ENCODE peak calls at places on chromosomes 13 and 19, in four cellular contexts. Y is cardiac muscle cell, G is heart left ventricle, V is T-helper 17 cell. E is an unnamed sample. For H3K9me3, the result is how much of the 10 kb centered on the place peaks cover.

GRCh38 chr19:39506944-39507714 is 7.8 kb upstream of the SELENOV start:
- DNase-seq in Y (peak), V (peak), G (no peak), E (no peak)

GRCh38 chr19:38561053-38561606 is 56.6 kb downstream of the MAP4K1 start:
- DNase-seq in G (no peak), Y (no peak), V (no peak), E (no peak)

GRCh38 chr19:13951799-13952153 is 533 bp upstream of the DCAF15 start:
- DNase-seq in Y (no peak), V (no peak), G (no peak), E (no peak)

GRCh38 chr13:23679214-23679613 is 109.0 kb downstream of the TNFRSF19 start:
- DNase-seq in Y (peak), G (no peak), V (no peak), E (no peak)

GRCh38 chr19:33195711-33196347 is 1.7 kb downstream of the LRP3 start:
- DNase-seq in Y (no peak), G (peak), V (no peak), E (no peak)

GRCh38 chr19:4094761-4095487 is 28.2 kb upstream of the ZBTB7A start:
- DNase-seq in Y (no peak), V (no peak), G (no peak), E (peak)

GRCh38 chr19:48715276-48715675 is 4.2 kb downstream of the MAMSTR start:
- DNase-seq in V (no peak), G (no peak), Y (no peak), E (no peak)

GRCh38 chr19:38155453-38155852 is 68.6 kb downstream of the DPF1 start:
- DNase-seq in V (no peak), Y (peak), G (no peak), E (no peak)

GRCh38 chr13:36530050-36530789 is 97.9 kb downstream of the CCNA1 start:
- DNase-seq in G (no peak), Y (peak), V (no peak), E (no peak)

GRCh38 chr13:27258637-27259377 is 7.4 kb downstream of the RPL21 start:
- DNase-seq in Y (no peak), G (no peak), V (no peak), E (no peak)

GRCh38 chr13:35720690-35721554 is 244.4 kb upstream of the MAB21L1 start:
- DNase-seq in G (no peak), Y (peak), V (no peak), E (peak)

GRCh38 chr19:36257512-36257876 is 42.6 kb downstream of the ZNF146 start:
- DNase-seq in Y (peak), G (peak), V (no peak), E (no peak)

GRCh38 chr19:46621191-46622117 is 3.4 kb downstream of the PTGIR start:
- DNase-seq in G (peak), V (no peak), Y (no peak), E (no peak)

GRCh38 chr19:47319923-47320871 is 10.5 kb downstream of the C5AR1 start:
- DNase-seq in G (no peak), Y (no peak), V (no peak), E (no peak)

GRCh38 chr19:6464070-6464873 is at the start of gene CRB3:
- DNase-seq in V (peak), G (no peak), Y (no peak), E (peak)

GRCh38 chr19:6828698-6829633 is 56.5 kb downstream of the VAV1 start:
- DNase-seq in G (no peak), Y (no peak), V (no peak), E (peak)

GRCh38 chr13:48618937-48619336 is 34.8 kb upstream of the CYSLTR2 start:
- DNase-seq in V (no peak), G (no peak), Y (no peak), E (no peak)

GRCh38 chr13:42735011-42735410 is 46.4 kb upstream of the FAM216B start:
- DNase-seq in G (no peak), Y (no peak), V (no peak), E (no peak)

GRCh38 chr19:10551698-10552301 is 8.1 kb downstream of the ATG4D start:
- DNase-seq in Y (peak), G (no peak), V (no peak), E (no peak)

GRCh38 chr13:111503376-111503775 is 182.9 kb downstream of the TEX29 start:
- DNase-seq in Y (no peak), V (no peak), G (no peak), E (no peak)

GRCh38 chr13:26424181-26424580 is 133.3 kb upstream of the WASF3 start:
- DNase-seq in G (no peak), V (no peak), Y (no peak), E (no peak)

GRCh38 chr13:79547211-79547610 is 66.3 kb downstream of the NDFIP2 start:
- DNase-seq in V (no peak), G (no peak), Y (no peak), E (no peak)

GRCh38 chr19:5035105-5035761 is 66.3 kb downstream of the KDM4B start:
- DNase-seq in V (no peak), Y (no peak), G (no peak), E (no peak)

GRCh38 chr19:1082928-1083816 is 12.0 kb downstream of the POLR2E start:
- DNase-seq in Y (no peak), G (no peak), V (no peak), E (peak)

GRCh38 chr13:69524459-69525155 is 583.0 kb upstream of the ATXN8OS start:
- DNase-seq in G (no peak), Y (no peak), V (no peak), E (no peak)

GRCh38 chr19:17893766-17894165 is 22.0 kb downstream of the SLC5A5 start:
- DNase-seq in V (no peak), Y (no peak), G (no peak), E (no peak)

GRCh38 chr13:51862965-51863364 is 1.2 kb downstream of the CCDC70 start:
- DNase-seq in V (no peak), G (no peak), Y (no peak), E (no peak)

GRCh38 chr19:4140237-4140711 is 13.2 kb upstream of the CREB3L3 start:
- DNase-seq in V (no peak), G (no peak), Y (peak), E (peak)

GRCh38 chr13:43397110-43397509 is 373.7 kb downstream of the DNAJC15 start:
- DNase-seq in G (no peak), Y (peak), V (no peak), E (no peak)

GRCh38 chr19:38796154-38796553 is 7.2 kb downstream of the LGALS7B start:
- DNase-seq in Y (no peak), V (no peak), G (no peak), E (no peak)

GRCh38 chr19:57587529-57587928 is 3.6 kb downstream of the ZIK1 start:
- DNase-seq in V (no peak), Y (peak), G (no peak), E (no peak)

GRCh38 chr19:48419158-48419920 is 25.9 kb downstream of the GRIN2D start:
- DNase-seq in V (peak), Y (peak), G (peak), E (peak)

GRCh38 chr13:80386001-80386400 is 45.1 kb upstream of the SPRY2 start:
- DNase-seq in Y (no peak), G (no peak), V (no peak), E (no peak)

GRCh38 chr13:24148414-24149305 is 11.9 kb upstream of the SPATA13 start:
- DNase-seq in Y (peak), G (no peak), V (no peak), E (no peak)

GRCh38 chr13:92012787-92013186 is 614.4 kb downstream of the GPC5 start:
- DNase-seq in Y (no peak), G (no peak), V (no peak), E (no peak)

DNA sequence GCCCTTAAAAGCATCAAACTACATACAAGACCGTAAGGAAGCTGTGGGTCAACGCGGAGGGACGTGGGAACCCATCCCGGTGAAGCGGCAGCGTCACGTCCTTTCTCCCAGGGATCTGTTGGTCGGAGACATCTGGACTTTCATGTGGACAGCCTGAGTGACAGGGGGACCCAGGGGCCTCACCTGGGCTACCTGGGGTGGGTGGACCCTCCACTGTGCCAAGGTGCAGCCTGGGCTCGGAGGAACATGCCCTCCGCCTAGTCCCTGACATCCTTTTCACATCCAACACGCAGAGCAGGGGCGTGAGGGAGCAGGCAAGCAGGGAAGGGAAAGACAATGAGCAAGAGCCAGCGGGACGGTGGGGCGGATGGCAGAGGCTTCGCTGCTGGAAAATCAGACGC is 13.8 kb upstream of the GARIN5A start:
- DNase-seq in G (peak), V (no peak), Y (no peak), E (no peak)
- H3K9me3 ChIP-seq in G (under half), V (under half), Y (under half), E (under half)

DNA sequence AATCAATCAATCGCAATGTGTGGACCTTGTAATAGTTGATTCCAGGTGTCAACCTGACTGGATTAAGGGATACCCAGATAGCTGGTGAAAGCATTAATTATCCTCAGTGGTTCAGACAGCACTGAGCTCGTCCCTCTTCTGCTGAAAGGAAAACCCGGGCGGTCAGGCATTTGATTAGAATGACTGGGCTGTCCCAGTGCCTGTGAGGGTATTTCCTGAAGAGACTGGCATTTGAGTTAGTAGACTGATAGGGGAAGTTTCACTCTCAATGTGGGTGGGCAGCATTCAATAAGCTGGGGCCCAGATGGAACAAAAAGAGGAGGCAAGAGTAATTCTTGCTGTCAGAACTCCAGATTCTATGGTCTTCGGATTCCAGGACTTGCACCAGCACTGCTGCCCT is 31.9 kb downstream of the KPNA3 start:
- DNase-seq in G (no peak), V (no peak), Y (no peak), E (no peak)
- H3K9me3 ChIP-seq in G (under half), V (under half), Y (under half), E (under half)

DNA sequence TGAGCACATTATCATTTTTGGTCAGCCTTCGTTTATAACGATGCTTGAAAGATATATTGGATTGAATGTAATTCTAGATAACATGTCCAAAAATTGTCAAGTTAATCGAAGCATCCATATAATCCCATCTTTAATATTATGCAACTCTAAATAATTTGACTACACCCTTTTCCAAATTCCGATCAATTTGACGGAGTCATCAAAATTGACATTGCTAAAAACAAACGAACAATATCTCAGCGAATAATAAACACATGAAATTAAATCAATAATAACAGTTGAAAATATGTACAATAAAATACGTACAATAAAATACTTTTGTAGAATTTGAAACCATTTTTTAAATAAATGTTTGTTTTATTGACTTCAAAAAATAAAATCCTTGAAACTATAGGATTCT is 1516.4 kb downstream of the EFNB2 start:
- DNase-seq in Y (no peak), G (no peak), V (no peak), E (no peak)
- H3K9me3 ChIP-seq in Y (under half), G (under half), V (under half), E (under half)

GRCh38 chr19:15829786-15830185 is 14.3 kb upstream of the OR10H1 start:
- DNase-seq in V (no peak), G (no peak), Y (no peak), E (no peak)
- H3K9me3 ChIP-seq in V (under half), G (under half), Y (under half), E (under half)

DNA sequence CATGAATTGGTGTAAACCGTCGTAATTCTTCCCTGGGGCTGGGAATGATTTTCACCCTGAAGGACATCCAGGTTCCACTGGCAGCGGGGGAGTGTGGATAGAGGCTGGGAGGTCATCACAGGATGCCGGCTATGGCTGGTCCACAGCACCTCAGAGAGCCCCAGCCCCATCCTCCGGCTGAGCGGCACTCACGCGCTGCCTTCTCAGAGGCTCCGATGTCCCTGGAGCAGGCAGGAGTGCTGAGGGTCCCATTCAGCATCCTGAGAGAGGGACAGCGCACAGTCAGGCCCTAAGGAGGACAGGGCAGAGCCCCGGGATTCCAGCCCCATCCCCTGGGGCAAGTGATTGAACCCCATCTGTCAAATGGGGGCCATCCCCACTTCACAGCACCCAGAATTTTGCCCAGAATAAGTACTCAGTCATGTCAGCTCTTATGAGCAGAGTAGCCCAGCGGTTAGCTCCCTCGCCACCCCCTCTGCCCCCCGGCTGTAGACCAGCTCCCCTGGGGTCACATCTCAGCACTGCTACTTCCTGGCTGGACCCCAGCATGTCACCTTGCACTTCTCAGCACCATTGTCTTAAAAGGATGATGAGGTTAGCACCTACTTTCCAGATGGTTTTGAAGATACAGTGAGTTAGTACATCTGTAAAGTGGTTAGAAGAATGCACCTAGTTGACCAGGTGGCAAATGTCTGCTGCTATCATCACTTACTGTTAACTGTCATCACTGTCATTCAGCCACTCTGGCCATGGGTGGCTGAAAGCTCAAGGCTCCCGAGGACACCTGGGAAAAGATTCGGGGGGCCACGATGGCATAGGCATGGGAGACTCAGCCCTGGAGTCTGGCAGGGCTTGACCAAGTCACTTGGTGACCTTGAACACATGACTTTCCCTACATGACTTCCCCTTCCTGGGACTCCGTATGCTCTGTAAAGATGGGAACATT is 11.9 kb downstream of the GRAMD1A start:
- DNase-seq in Y (no peak), G (no peak), V (no peak), E (peak)
- H3K9me3 ChIP-seq in Y (under half), G (under half), V (under half), E (under half)

DNA sequence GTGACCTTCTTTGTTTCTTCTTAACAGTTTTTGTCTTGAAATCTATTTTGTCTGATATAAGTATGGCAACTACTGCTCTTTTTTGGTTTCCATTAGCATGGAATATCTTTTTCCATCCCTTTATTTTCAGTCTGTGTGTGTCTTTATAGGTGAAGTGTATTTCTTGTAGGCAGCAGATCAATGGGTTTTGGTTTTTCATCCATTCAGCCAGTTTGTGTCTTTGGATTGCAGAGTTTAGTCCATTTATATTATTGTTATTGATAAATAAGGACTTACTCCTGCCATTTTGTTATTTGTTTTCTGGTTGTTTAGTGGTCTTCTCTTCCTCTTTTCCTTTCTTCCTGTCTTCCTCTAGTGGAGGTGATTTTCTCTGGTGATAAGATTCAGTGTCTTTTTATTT is 54.4 kb downstream of the ZNF136 start:
- DNase-seq in V (no peak), G (no peak), Y (no peak), E (no peak)
- H3K9me3 ChIP-seq in V (under half), G (under half), Y (under half), E (under half)

DNA sequence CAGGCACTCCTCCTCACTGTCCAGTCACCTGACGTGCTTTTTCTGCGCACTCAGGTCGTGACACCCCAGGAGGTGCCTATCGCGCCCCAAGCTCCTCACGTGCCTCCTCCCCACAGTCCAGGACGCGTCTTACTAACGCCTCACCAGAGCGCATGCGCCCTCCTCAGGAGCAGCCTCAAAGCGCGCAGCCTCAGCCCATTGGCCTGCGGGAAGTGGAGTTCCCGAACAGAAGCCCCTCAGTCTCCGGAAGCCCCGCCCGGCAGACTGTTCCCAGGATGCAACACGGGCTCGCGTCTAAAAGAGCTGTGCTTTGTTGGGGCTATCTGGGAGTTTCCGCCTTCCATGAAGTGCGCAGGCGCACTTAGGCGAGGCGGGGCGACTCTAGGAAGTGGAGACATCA is 8.3 kb upstream of the ZNF556 start:
- DNase-seq in V (no peak), Y (no peak), G (no peak), E (no peak)
- H3K9me3 ChIP-seq in V (under half), Y (under half), G (under half), E (under half)

E was measured in CD4-positive, alpha-beta memory T cell.